ENCODE peak calls at places on chromosomes 6 and 20, in four cellular contexts. P is SK-MEL-5, F is caudate nucleus, T is NCI-H2171 treated with DMSO at 0.1 percent for 48 hours. U is an unnamed sample.

GRCh38 chr6:56491606-56492328 is 150.9 kb downstream of the DST start:
- DNase-seq in P (no peak), F (no peak), T (peak), U (no peak)

GRCh38 chr20:10171864-10172751 is 46.5 kb upstream of the SNAP25 start:
- DNase-seq in P (no peak), F (peak), T (peak), U (peak)

GRCh38 chr6:10300071-10300470 is 114.8 kb downstream of the TFAP2A start:
- DNase-seq in P (no peak), F (no peak), T (no peak), U (no peak)

GRCh38 chr20:1415667-1416468 is 23.0 kb upstream of the FKBP1A start:
- DNase-seq in P (peak), F (no peak), T (no peak), U (no peak)

GRCh38 chr20:36086767-36087166 is 67.8 kb upstream of the EPB41L1 start:
- DNase-seq in P (no peak), F (no peak), T (no peak), U (no peak)

GRCh38 chr6:53547166-53547814 is 2.4 kb upstream of the GCLC start:
- DNase-seq in P (no peak), F (no peak), T (no peak), U (no peak)

GRCh38 chr6:98067375-98067774 is 767.0 kb upstream of the POU3F2 start:
- DNase-seq in P (no peak), F (no peak), T (no peak), U (no peak)

GRCh38 chr20:43749734-43750294 is 23.0 kb upstream of the GTSF1L start:
- DNase-seq in P (peak), F (peak), T (peak), U (peak)

GRCh38 chr6:156767603-156768467 is 9.3 kb upstream of the ARID1B start:
- DNase-seq in P (no peak), F (no peak), T (no peak), U (no peak)

GRCh38 chr20:8812818-8813217 is 256.1 kb upstream of the PLCB4 start:
- DNase-seq in P (no peak), F (no peak), T (no peak), U (no peak)

U was measured in immature natural killer cell.